ENCODE peak calls at places on chromosomes 11 and 22, in four cellular contexts. N, F, K and L are unnamed samples.
A peak's percentile ranks its signal among the peaks of the same experiment; 100 is the strongest.

GRCh38 chr22:23175817-23176644 is 4.3 kb upstream of the BCR start:
- DNase-seq in N (no peak), F (no peak), K (peak; percentile 82), L (no peak)

GRCh38 chr11:60951909-60952741 is at the start of gene SLC15A3:
- DNase-seq in F (no peak), N (no peak), K (peak; percentile 86), L (peak; percentile 80)

GRCh38 chr11:38824573-38824972 is 2226.5 kb upstream of the RAG2 start:
- DNase-seq in F (no peak), N (peak; percentile 14), K (no peak), L (no peak)

GRCh38 chr11:116579857-116580727 is 192.7 kb downstream of the BUD13 start:
- DNase-seq in K (no peak), N (no peak), F (no peak), L (no peak)

GRCh38 chr11:72195921-72196320 is 4.0 kb downstream of the FOLR1 start:
- DNase-seq in F (no peak), N (no peak), K (no peak), L (no peak)

GRCh38 chr11:119056397-119056999 is 507 bp downstream of the HYOU1 start:
- DNase-seq in F (peak; percentile 38), K (peak; percentile 61), N (no peak), L (peak; percentile 75)

GRCh38 chr11:75186999-75187398 is 36.1 kb downstream of the SLCO2B1 start:
- DNase-seq in N (no peak), K (no peak), F (no peak), L (no peak)

GRCh38 chr22:45424241-45424731 is 10.8 kb downstream of the RIBC2 start:
- DNase-seq in K (no peak), F (no peak), N (no peak), L (peak; percentile 75)

GRCh38 chr11:126084608-126084912 is 21.9 kb upstream of the CDON start:
- DNase-seq in F (no peak), K (no peak), N (no peak), L (no peak)

GRCh38 chr22:27576413-27576812 is 225.1 kb downstream of the MN1 start:
- DNase-seq in N (no peak), F (no peak), K (no peak), L (no peak)

GRCh38 chr11:77090373-77091111 is 12.1 kb upstream of the OMP start:
- DNase-seq in N (no peak), K (no peak), F (no peak), L (peak; percentile 57)

GRCh38 chr11:33773399-33774355 is 643 bp downstream of the FBXO3 start:
- DNase-seq in N (peak; percentile 25), F (peak; percentile 46), K (peak; percentile 60), L (no peak)

GRCh38 chr11:66124564-66124963 is 54.5 kb downstream of the PACS1 start:
- DNase-seq in N (peak; percentile 70), F (no peak), K (no peak), L (no peak)

GRCh38 chr11:125923012-125923579 is 18.8 kb downstream of the DDX25 start:
- DNase-seq in F (peak; percentile 66), K (peak; percentile 78), N (peak; percentile 54), L (no peak)

GRCh38 chr11:92123540-92123939 is 101.1 kb upstream of the FAT3 start:
- DNase-seq in K (no peak), N (peak; percentile 94), F (no peak), L (no peak)

GRCh38 chr11:46356911-46357482 is 9.7 kb downstream of the DGKZ start:
- DNase-seq in N (peak; percentile 47), K (no peak), F (no peak), L (no peak)

GRCh38 chr11:135075740-135076139 is 663.7 kb upstream of the B3GAT1 start:
- DNase-seq in N (peak; percentile 21), K (peak; percentile 19), F (no peak), L (no peak)
- TF ChIP-seq CTCF in N (peak; percentile 15), K (peak; percentile 70), F (peak; percentile 37), L (peak; percentile 2)

DNA sequence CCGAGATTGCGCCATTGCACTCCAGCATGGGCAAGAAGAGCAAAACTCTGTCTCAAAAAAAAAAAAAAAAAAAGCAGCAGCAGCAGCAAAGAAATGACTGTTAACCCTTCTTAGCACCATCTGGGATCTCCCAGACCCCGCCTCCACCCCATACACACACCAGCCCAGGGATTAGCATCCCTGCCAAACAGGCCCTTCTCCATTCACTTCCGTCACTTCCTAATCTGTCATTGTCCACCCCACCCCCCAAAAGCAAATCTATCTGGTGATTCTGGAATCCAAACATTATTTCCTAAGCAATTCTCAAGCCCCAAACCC is 5.8 kb upstream of the AHNAK start:
- DNase-seq in K (no peak), F (no peak), N (no peak), L (no peak)
- TF ChIP-seq CTCF in K (no peak), F (no peak), N (no peak), L (no peak)

GRCh38 chr11:10413268-10413667 is 41.8 kb upstream of the AMPD3 start:
- DNase-seq in F (peak; percentile 50), K (peak; percentile 69), N (no peak), L (no peak)

GRCh38 chr11:10414659-10415058 is 40.4 kb upstream of the AMPD3 start:
- DNase-seq in F (no peak), K (no peak), N (peak; percentile 65), L (no peak)

GRCh38 chr11:10414181-10414580 is 40.9 kb upstream of the AMPD3 start:
- DNase-seq in K (no peak), N (peak; percentile 18), F (no peak), L (no peak)

GRCh38 chr11:10418259-10418949 is 36.7 kb upstream of the AMPD3 start:
- DNase-seq in K (no peak), F (no peak), N (peak; percentile 12), L (no peak)

DNA sequence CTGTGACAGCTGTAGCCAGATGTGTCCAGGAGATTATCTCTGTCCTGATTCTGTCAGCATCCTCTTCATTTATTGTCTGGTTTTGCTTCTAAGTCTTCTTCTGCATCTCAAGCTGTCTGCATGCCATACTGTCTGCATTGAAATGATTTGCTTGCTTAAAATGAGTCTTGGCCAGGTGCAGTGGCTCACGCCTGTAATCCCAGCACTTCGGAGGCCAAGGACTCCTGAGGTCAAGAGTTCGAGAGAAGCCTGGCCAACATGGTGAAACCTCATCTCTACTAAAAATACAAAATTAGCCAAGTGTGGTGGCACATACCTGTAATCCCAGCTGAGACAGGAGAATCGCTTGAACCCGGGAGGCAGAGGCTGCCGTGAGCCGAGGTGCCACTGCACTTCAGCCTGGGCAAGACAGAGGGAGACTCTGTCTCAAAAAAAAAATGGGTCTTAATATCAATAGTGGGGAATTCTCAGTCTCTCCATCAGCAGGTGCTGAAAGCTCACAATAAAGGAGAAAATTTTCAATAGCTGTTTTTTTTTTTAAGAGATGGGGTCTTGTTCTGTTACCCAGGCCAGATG is 39.2 kb upstream of the AMPD3 start:
- DNase-seq in N (no peak), F (no peak), K (peak; percentile 11), L (no peak)
- TF ChIP-seq CTCF in N (no peak), F (peak; percentile 51), K (peak; percentile 46), L (no peak)

GRCh38 chr11:64204464-64204989 is 2.0 kb upstream of the FERMT3 start:
- DNase-seq in N (peak; percentile 93), F (peak; percentile 87), K (peak; percentile 85), L (peak; percentile 90)
- TF ChIP-seq CTCF in N (peak; percentile 68), F (peak; percentile 79), K (peak; percentile 90), L (peak; percentile 72)

DNA sequence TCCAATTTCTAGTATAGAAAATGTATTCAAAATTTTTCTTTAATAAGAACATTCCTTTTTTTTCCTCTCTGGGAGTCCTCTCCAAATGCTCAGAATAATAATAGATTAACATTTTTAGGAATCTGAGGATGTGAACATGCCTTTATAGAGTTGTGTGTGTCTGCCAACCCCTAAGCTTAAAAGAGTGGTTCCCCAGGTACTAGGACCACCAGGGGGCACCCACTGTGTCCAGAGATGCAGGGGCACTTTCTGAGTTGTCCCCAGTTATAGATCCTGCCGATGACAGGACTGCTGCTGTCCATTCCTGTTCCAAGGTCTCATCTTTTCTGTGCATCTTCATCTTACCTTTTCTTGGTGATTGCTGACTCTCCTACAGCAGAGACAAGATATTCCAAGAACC is 27.0 kb upstream of the MICAL2 start:
- DNase-seq in F (no peak), N (no peak), K (no peak), L (peak; percentile 17)
- TF ChIP-seq CTCF in F (no peak), N (peak; percentile 12), K (peak; percentile 46), L (no peak)

DNA sequence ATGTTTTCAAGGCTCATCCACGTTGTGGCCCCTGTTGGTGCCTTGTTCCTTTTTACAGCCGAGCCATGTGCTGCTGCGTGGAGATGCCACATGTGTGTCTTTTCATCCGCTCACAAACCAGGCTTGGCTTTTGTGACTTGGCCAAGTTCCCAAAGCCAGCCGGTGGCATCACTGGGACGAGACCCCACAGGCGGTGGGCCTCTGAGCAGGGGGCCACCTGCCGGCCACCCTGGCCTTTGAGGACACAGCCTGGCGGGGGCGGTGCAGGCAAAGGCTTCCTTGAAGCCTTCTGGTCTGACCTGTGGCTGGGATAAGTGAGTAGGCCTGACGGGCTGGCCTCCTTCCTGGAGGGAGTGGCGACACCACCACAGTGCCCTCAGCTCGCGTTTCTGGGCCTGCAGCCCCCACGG is 10.6 kb downstream of the GRK2 start:
- DNase-seq in F (no peak), N (no peak), K (peak; percentile 62), L (peak; percentile 71)
- TF ChIP-seq CTCF in F (no peak), N (peak; percentile 21), K (peak; percentile 60), L (no peak)

DNA sequence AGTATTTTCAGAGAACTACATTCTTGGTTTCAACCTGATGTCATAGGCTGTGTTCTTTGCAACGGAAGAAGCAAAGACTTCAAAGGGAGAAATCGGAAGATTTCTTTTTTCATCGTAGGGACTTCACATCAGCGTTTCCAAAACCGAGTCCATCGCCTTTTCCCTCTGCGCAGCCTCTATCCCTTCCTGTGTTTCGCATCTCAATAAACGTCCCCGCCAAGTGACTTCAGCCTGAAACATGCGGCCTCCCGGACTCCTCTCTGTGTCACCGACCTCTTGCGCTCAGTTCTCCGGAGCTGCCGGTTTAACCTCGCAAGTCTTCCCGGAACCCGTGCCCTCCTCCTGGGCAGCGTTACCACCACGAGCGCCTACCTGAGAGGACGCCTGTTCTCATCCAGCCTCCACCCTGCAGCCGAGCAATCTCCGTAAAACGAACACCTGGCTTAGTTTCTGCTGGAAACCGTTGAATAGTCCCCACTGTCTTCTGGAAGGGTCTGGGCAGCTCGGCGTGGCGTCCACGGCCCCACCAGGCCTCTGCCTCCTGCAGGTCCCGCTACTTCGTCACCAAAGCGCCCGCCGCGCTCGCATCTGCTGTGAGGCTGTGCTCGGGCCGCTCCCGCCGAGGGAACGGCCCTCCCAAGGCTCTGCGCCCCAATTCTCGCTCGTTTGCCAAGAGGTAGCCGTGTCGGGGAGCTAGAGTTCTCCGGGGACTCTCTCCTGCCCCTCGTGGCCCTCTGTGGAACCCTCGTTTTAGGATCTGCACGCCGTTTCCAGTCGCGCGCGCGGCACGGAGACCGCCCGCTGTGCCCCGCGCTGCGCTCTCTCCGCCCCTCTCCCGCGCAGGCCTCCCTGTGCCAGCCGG is at the start of gene GLB1L3:
- DNase-seq in K (no peak), N (peak; percentile 21), F (peak; percentile 74), L (no peak)
- TF ChIP-seq CTCF in K (no peak), N (peak; percentile 41), F (no peak), L (peak; percentile 12)

DNA sequence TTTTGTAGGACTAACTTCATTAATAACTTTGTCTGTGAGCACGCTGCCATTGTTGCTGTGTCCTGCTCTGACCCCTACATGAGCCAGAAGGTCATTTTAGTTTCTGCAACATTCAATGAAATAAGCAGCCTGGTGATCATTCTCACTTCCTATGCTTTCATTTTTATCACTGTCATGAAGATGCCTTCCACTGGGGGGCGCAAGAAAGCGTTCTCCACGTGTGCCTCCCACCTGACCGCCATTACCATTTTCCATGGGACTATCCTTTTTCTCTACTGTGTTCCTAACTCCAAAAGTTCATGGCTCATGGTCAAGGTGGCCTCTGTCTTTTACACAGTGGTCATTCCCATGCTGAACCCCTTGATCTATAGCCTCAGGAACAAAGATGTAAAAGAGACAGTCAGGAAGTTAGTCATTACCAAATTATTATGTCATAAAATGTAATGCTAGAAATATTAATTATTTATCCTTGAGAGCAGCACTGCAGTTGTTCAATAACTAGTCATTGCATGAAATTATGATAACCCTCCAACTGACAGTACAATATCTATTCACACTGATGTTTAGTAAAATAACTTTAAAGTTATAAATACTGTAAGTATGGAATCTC is 46.4 kb upstream of the OR5D13 start:
- DNase-seq in K (peak; percentile 4), N (no peak), F (no peak), L (no peak)
- TF ChIP-seq CTCF in K (peak; percentile 68), N (no peak), F (no peak), L (no peak)